ENCODE peak calls at places on chromosome 2, in five cellular contexts. S is effector CD8-positive, alpha-beta T cell; A is stimulated activated CD4-positive, alpha-beta T cell treated with anti-CD3 and anti-CD28 coated beads, TNF-alpha, amount 100 ng/mL, for 1 hour; Q is AG09319; G is CD8-positive, alpha-beta memory T cell. L is an unnamed sample.

GRCh38 chr2:190446750-190447516 is 38.8 kb downstream of the MFSD6 start:
- DNase-seq in S (no peak), A (no peak), Q (no peak), G (no peak), L (no peak)

GRCh38 chr2:212052412-212053159 is 486.0 kb downstream of the ERBB4 start:
- DNase-seq in S (no peak), A (no peak), Q (no peak), G (no peak), L (peak; percentile 50)

GRCh38 chr2:173462908-173463840 is 108.5 kb downstream of the CDCA7 start:
- DNase-seq in S (no peak), A (no peak), Q (no peak), G (no peak), L (no peak)

GRCh38 chr2:24456610-24457556 is 34.2 kb upstream of the NCOA1 start:
- DNase-seq in S (no peak), A (no peak), Q (peak; percentile 16), G (no peak), L (peak; percentile 63)

GRCh38 chr2:128736689-128737545 is 418.2 kb upstream of the HS6ST1 start:
- DNase-seq in S (peak; percentile 9), A (peak; percentile 44), Q (peak; percentile 24), G (peak; percentile 12), L (peak; percentile 45)

GRCh38 chr2:241815477-241816430 is 6.8 kb downstream of the NEU4 start:
- DNase-seq in S (no peak), A (no peak), Q (no peak), G (no peak), L (no peak)

GRCh38 chr2:42967959-42968674 is 175.7 kb upstream of the HAAO start:
- DNase-seq in S (no peak), A (no peak), Q (peak; percentile 91), G (no peak), L (peak; percentile 97)

GRCh38 chr2:217260441-217261080 is 400.7 kb upstream of the TNP1 start:
- DNase-seq in S (no peak), A (no peak), Q (no peak), G (no peak), L (no peak)

GRCh38 chr2:112033600-112033999 is 21.5 kb upstream of the TMEM87B start:
- DNase-seq in S (no peak), A (no peak), Q (no peak), G (no peak), L (peak; percentile 26)

GRCh38 chr2:212777020-212777491 is 238.5 kb upstream of the ERBB4 start:
- DNase-seq in S (no peak), A (no peak), Q (no peak), G (peak; percentile 14), L (peak; percentile 17)

GRCh38 chr2:102439065-102439695 is 16.2 kb downstream of the IL18RAP start:
- DNase-seq in S (no peak), A (no peak), Q (no peak), G (no peak), L (peak; percentile 8)